ENCODE peak calls at places on chromosomes 2 and 18, in eight cellular contexts. One of them, this sample, is unnamed. For H3K4me1, the result is how much of the 10 kb centered on the place peaks cover.

GRCh38 chr2:141381946-141382345 is 748.9 kb downstream of the LRP1B start:
- DNase-seq in pancreas: no peak
- DNase-seq in A549: no peak
- DNase-seq in colonic mucosa: no peak
- DNase-seq in adrenal gland: no peak
- DNase-seq in cardiac muscle cell: no peak
- DNase-seq in IMR-90: no peak
- DNase-seq in psoas muscle: no peak
- DNase-seq in this sample: no peak

GRCh38 chr2:223654384-223654915 is 52.3 kb upstream of the SCG2 start:
- DNase-seq in pancreas: no peak
- DNase-seq in adrenal gland: no peak
- DNase-seq in psoas muscle: no peak
- DNase-seq in A549: no peak
- DNase-seq in cardiac muscle cell: peak
- DNase-seq in IMR-90: peak
- DNase-seq in colonic mucosa: no peak
- DNase-seq in this sample: no peak

GRCh38 chr18:6255121-6255742 is 159.5 kb downstream of the L3MBTL4 start:
- DNase-seq in pancreas: no peak
- DNase-seq in psoas muscle: no peak
- DNase-seq in cardiac muscle cell: no peak
- DNase-seq in colonic mucosa: no peak
- DNase-seq in A549: no peak
- DNase-seq in IMR-90: no peak
- DNase-seq in adrenal gland: no peak
- DNase-seq in this sample: no peak

GRCh38 chr18:58863539-58864145 is 1.0 kb upstream of the ZNF532 start:
- DNase-seq in adrenal gland: peak
- DNase-seq in pancreas: peak
- DNase-seq in A549: peak
- DNase-seq in psoas muscle: peak
- DNase-seq in cardiac muscle cell: peak
- DNase-seq in colonic mucosa: peak
- DNase-seq in IMR-90: peak
- DNase-seq in this sample: peak

GRCh38 chr18:77220726-77221125 is 28.9 kb upstream of the GALR1 start:
- DNase-seq in pancreas: no peak
- DNase-seq in IMR-90: no peak
- DNase-seq in adrenal gland: no peak
- DNase-seq in cardiac muscle cell: no peak
- DNase-seq in psoas muscle: no peak
- DNase-seq in A549: no peak
- DNase-seq in colonic mucosa: no peak
- DNase-seq in this sample: no peak

GRCh38 chr2:132692816-132693215 is 22.8 kb upstream of the LYPD1 start:
- DNase-seq in adrenal gland: no peak
- DNase-seq in pancreas: no peak
- DNase-seq in A549: no peak
- DNase-seq in psoas muscle: no peak
- DNase-seq in cardiac muscle cell: no peak
- DNase-seq in colonic mucosa: no peak
- DNase-seq in IMR-90: peak
- DNase-seq in this sample: no peak

GRCh38 chr2:160054984-160055725 is 7.3 kb downstream of the PLA2R1 start:
- DNase-seq in A549: no peak
- DNase-seq in pancreas: no peak
- DNase-seq in cardiac muscle cell: peak
- DNase-seq in IMR-90: no peak
- DNase-seq in colonic mucosa: no peak
- DNase-seq in psoas muscle: no peak
- DNase-seq in adrenal gland: peak
- DNase-seq in this sample: no peak

GRCh38 chr2:62309465-62310091 is 113.7 kb downstream of the B3GNT2 start:
- DNase-seq in psoas muscle: no peak
- DNase-seq in colonic mucosa: no peak
- DNase-seq in A549: no peak
- DNase-seq in cardiac muscle cell: peak
- DNase-seq in IMR-90: no peak
- DNase-seq in adrenal gland: peak
- DNase-seq in pancreas: no peak
- DNase-seq in this sample: no peak

GRCh38 chr18:78605255-78605654 is 374.4 kb upstream of the SALL3 start:
- DNase-seq in IMR-90: no peak
- DNase-seq in colonic mucosa: no peak
- DNase-seq in pancreas: no peak
- DNase-seq in adrenal gland: no peak
- DNase-seq in A549: no peak
- DNase-seq in psoas muscle: no peak
- DNase-seq in cardiac muscle cell: no peak
- DNase-seq in this sample: no peak

GRCh38 chr2:15971831-15972522 is 31.6 kb downstream of the MYCN start:
- DNase-seq in IMR-90: no peak
- DNase-seq in A549: no peak
- DNase-seq in cardiac muscle cell: no peak
- DNase-seq in colonic mucosa: no peak
- DNase-seq in adrenal gland: no peak
- DNase-seq in pancreas: no peak
- DNase-seq in psoas muscle: no peak
- DNase-seq in this sample: no peak

GRCh38 chr2:159471340-159471739 is 145.0 kb downstream of the BAZ2B start:
- DNase-seq in adrenal gland: no peak
- DNase-seq in psoas muscle: no peak
- DNase-seq in A549: no peak
- DNase-seq in colonic mucosa: no peak
- DNase-seq in cardiac muscle cell: no peak
- DNase-seq in IMR-90: no peak
- DNase-seq in pancreas: no peak
- DNase-seq in this sample: no peak

GRCh38 chr18:57555134-57555533 is 31.4 kb downstream of the FECH start:
- DNase-seq in psoas muscle: no peak
- DNase-seq in adrenal gland: no peak
- DNase-seq in IMR-90: no peak
- DNase-seq in pancreas: no peak
- DNase-seq in colonic mucosa: no peak
- DNase-seq in cardiac muscle cell: no peak
- DNase-seq in A549: no peak
- DNase-seq in this sample: no peak

GRCh38 chr2:191302459-191303155 is 57.4 kb downstream of the MYO1B start:
- DNase-seq in cardiac muscle cell: no peak
- DNase-seq in adrenal gland: no peak
- DNase-seq in colonic mucosa: no peak
- DNase-seq in A549: peak
- DNase-seq in IMR-90: peak
- DNase-seq in psoas muscle: no peak
- DNase-seq in pancreas: no peak
- DNase-seq in this sample: peak

GRCh38 chr2:75168186-75168585 is 31.1 kb downstream of the TACR1 start:
- DNase-seq in A549: no peak
- DNase-seq in adrenal gland: no peak
- DNase-seq in psoas muscle: no peak
- DNase-seq in IMR-90: no peak
- DNase-seq in cardiac muscle cell: no peak
- DNase-seq in pancreas: no peak
- DNase-seq in colonic mucosa: no peak
- DNase-seq in this sample: no peak

GRCh38 chr18:55588876-55589595 is 1.0 kb upstream of the TCF4 start:
- DNase-seq in adrenal gland: no peak
- DNase-seq in psoas muscle: no peak
- DNase-seq in pancreas: no peak
- DNase-seq in A549: peak
- DNase-seq in cardiac muscle cell: peak
- DNase-seq in IMR-90: peak
- DNase-seq in colonic mucosa: no peak
- DNase-seq in this sample: no peak

GRCh38 chr18:50071393-50071792 is 123.6 kb downstream of the MYO5B start:
- DNase-seq in adrenal gland: no peak
- DNase-seq in psoas muscle: no peak
- DNase-seq in colonic mucosa: no peak
- DNase-seq in A549: no peak
- DNase-seq in cardiac muscle cell: no peak
- DNase-seq in IMR-90: no peak
- DNase-seq in pancreas: no peak
- DNase-seq in this sample: no peak

GRCh38 chr2:667332-668000 is 9.7 kb downstream of the TMEM18 start:
- DNase-seq in adrenal gland: peak
- DNase-seq in A549: peak
- DNase-seq in cardiac muscle cell: peak
- DNase-seq in psoas muscle: no peak
- DNase-seq in IMR-90: peak
- DNase-seq in pancreas: no peak
- DNase-seq in colonic mucosa: no peak
- DNase-seq in this sample: no peak

GRCh38 chr18:78861116-78861515 is 118.5 kb upstream of the SALL3 start:
- DNase-seq in colonic mucosa: no peak
- DNase-seq in adrenal gland: no peak
- DNase-seq in psoas muscle: no peak
- DNase-seq in pancreas: no peak
- DNase-seq in cardiac muscle cell: peak
- DNase-seq in IMR-90: no peak
- DNase-seq in A549: no peak
- DNase-seq in this sample: no peak

GRCh38 chr18:54254265-54254758 is 15.0 kb upstream of the POLI start:
- DNase-seq in psoas muscle: no peak
- DNase-seq in pancreas: peak
- DNase-seq in cardiac muscle cell: peak
- DNase-seq in IMR-90: peak
- DNase-seq in A549: peak
- DNase-seq in colonic mucosa: peak
- DNase-seq in adrenal gland: peak
- DNase-seq in this sample: no peak

GRCh38 chr18:74518456-74519315 is 15.6 kb upstream of the CNDP1 start:
- DNase-seq in psoas muscle: no peak
- DNase-seq in cardiac muscle cell: no peak
- DNase-seq in adrenal gland: no peak
- DNase-seq in IMR-90: no peak
- DNase-seq in pancreas: peak
- DNase-seq in A549: no peak
- DNase-seq in colonic mucosa: no peak
- DNase-seq in this sample: peak

GRCh38 chr2:235070063-235070706 is 118.4 kb downstream of the SH3BP4 start:
- DNase-seq in colonic mucosa: no peak
- DNase-seq in A549: no peak
- DNase-seq in IMR-90: no peak
- DNase-seq in adrenal gland: no peak
- DNase-seq in cardiac muscle cell: no peak
- DNase-seq in psoas muscle: no peak
- DNase-seq in pancreas: no peak
- DNase-seq in this sample: no peak

GRCh38 chr2:101286684-101287083 is 21.8 kb downstream of the RNF149 start:
- DNase-seq in adrenal gland: no peak
- DNase-seq in pancreas: no peak
- DNase-seq in cardiac muscle cell: no peak
- DNase-seq in psoas muscle: no peak
- DNase-seq in colonic mucosa: no peak
- DNase-seq in IMR-90: no peak
- DNase-seq in A549: no peak
- DNase-seq in this sample: no peak

GRCh38 chr2:197306691-197307030 is 3.9 kb downstream of the ANKRD44 start:
- DNase-seq in psoas muscle: peak
- DNase-seq in cardiac muscle cell: no peak
- DNase-seq in adrenal gland: peak
- DNase-seq in IMR-90: no peak
- DNase-seq in colonic mucosa: no peak
- DNase-seq in A549: no peak
- DNase-seq in pancreas: peak
- DNase-seq in this sample: peak
- H3K4me3 ChIP-seq in psoas muscle: peak
- H3K4me3 ChIP-seq in cardiac muscle cell: no peak
- H3K4me3 ChIP-seq in adrenal gland: no peak
- H3K4me3 ChIP-seq in IMR-90: no peak
- H3K4me3 ChIP-seq in colonic mucosa: no peak
- H3K4me3 ChIP-seq in A549: no peak
- H3K4me3 ChIP-seq in pancreas: no peak
- H3K4me3 ChIP-seq in this sample: peak

DNA sequence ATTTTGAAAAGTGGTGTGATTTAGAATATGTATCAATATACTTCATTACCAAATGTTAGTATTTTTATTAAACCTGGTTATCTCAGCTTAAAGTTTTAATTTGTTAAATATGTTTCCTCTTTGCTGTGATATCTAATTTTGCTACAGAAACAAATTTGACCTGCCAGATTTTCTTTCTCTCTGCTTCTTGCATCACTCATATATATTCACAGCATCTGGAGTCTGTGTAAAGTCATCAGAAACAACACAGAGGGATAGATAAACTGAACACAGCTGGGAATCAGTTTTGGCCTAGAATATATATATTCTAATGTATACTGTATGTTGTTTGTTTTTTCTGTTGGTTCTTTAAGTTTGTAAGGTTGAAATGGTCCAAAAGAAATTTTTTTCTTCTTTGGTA is 8.5 kb downstream of the PSMD14 start:
- DNase-seq in IMR-90: peak
- DNase-seq in cardiac muscle cell: peak
- DNase-seq in pancreas: no peak
- DNase-seq in adrenal gland: no peak
- DNase-seq in colonic mucosa: no peak
- DNase-seq in A549: no peak
- DNase-seq in psoas muscle: no peak
- DNase-seq in this sample: no peak
- H3K4me1 ChIP-seq in IMR-90: under half
- H3K4me1 ChIP-seq in cardiac muscle cell: under half
- H3K4me1 ChIP-seq in pancreas: under half
- H3K4me1 ChIP-seq in adrenal gland: under half
- H3K4me1 ChIP-seq in colonic mucosa: under half
- H3K4me1 ChIP-seq in A549: under half
- H3K4me1 ChIP-seq in psoas muscle: under half
- H3K4me1 ChIP-seq in this sample: under half

GRCh38 chr2:169011698-169012097 is 19.4 kb downstream of the ABCB11 start:
- DNase-seq in cardiac muscle cell: no peak
- DNase-seq in pancreas: no peak
- DNase-seq in IMR-90: no peak
- DNase-seq in A549: no peak
- DNase-seq in psoas muscle: no peak
- DNase-seq in colonic mucosa: no peak
- DNase-seq in adrenal gland: no peak
- DNase-seq in this sample: no peak
- H3K4me3 ChIP-seq in cardiac muscle cell: no peak
- H3K4me3 ChIP-seq in pancreas: no peak
- H3K4me3 ChIP-seq in IMR-90: no peak
- H3K4me3 ChIP-seq in A549: no peak
- H3K4me3 ChIP-seq in psoas muscle: no peak
- H3K4me3 ChIP-seq in colonic mucosa: no peak
- H3K4me3 ChIP-seq in adrenal gland: no peak
- H3K4me3 ChIP-seq in this sample: no peak

DNA sequence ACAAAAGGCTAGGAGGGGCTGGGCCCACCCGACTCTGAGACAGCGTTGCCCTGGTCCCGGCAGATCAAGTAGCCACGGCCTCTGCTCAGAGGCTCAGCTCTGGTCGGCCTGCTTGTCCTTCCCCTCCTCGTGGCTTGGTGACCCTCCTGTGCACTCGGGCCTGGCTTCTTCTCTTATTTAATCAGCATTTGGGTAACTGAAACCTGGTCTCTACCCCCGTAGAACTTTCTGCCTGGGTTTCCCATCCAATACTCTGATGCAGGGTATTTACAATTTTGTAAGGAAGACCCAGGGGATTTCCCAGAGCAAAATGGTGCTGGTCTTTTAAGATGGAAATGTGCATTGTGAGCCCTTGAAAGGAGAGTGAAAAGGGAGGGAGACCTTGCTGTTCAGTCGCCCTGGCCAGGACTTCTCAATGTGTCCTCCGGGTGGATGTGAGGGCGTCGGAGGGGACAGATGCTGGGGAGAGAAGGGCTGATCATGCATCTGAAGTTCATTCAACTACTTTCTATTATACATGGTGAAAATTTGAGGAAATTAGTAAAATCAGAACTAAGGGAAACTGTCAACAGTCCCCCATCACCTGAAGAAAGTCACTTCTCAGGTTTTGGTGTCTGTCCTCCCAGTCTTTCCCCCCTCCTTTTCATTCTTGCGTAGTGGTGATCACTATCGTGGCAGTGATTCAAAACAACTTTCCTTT is 17.6 kb upstream of the ACKR3 start:
- DNase-seq in IMR-90: no peak
- DNase-seq in colonic mucosa: no peak
- DNase-seq in A549: no peak
- DNase-seq in psoas muscle: no peak
- DNase-seq in adrenal gland: no peak
- DNase-seq in pancreas: no peak
- DNase-seq in cardiac muscle cell: no peak
- DNase-seq in this sample: no peak
- H3K4me1 ChIP-seq in IMR-90: under half
- H3K4me1 ChIP-seq in colonic mucosa: under half
- H3K4me1 ChIP-seq in A549: under half
- H3K4me1 ChIP-seq in psoas muscle: under half
- H3K4me1 ChIP-seq in adrenal gland: under half
- H3K4me1 ChIP-seq in pancreas: under half
- H3K4me1 ChIP-seq in cardiac muscle cell: under half
- H3K4me1 ChIP-seq in this sample: under half

This sample was measured in Peyer's patch.